ENCODE peak calls at places on chromosomes 3 and 15, in five cellular contexts. One of them, this sample, is unnamed.

GRCh38 chr15:71649894-71650293 is 160.5 kb upstream of the NR2E3 start:
- DNase-seq in GM12878: no peak
- DNase-seq in HepG2: no peak
- DNase-seq in NT2/D1: no peak
- DNase-seq in H1: no peak
- DNase-seq in this sample: no peak

GRCh38 chr3:43071313-43071893 is 34.5 kb downstream of the POMGNT2 start:
- DNase-seq in GM12878: no peak
- DNase-seq in HepG2: peak; percentile 23
- DNase-seq in NT2/D1: peak; percentile 20
- DNase-seq in H1: peak; percentile 27
- DNase-seq in this sample: peak; percentile 54

GRCh38 chr15:36577082-36577481 is 2.3 kb upstream of the CDIN1 start:
- DNase-seq in GM12878: no peak
- DNase-seq in HepG2: no peak
- DNase-seq in NT2/D1: no peak
- DNase-seq in H1: no peak
- DNase-seq in this sample: no peak

GRCh38 chr15:99486371-99487336 is 79.1 kb upstream of the MEF2A start:
- DNase-seq in GM12878: no peak
- DNase-seq in HepG2: no peak
- DNase-seq in NT2/D1: no peak
- DNase-seq in H1: no peak
- DNase-seq in this sample: peak; percentile 60

GRCh38 chr15:71386448-71387236 is 271.4 kb downstream of the THSD4 start:
- DNase-seq in GM12878: no peak
- DNase-seq in HepG2: no peak
- DNase-seq in NT2/D1: peak; percentile 86
- DNase-seq in H1: no peak
- DNase-seq in this sample: no peak

GRCh38 chr15:33007295-33007855 is 187.1 kb downstream of the FMN1 start:
- DNase-seq in GM12878: no peak
- DNase-seq in HepG2: no peak
- DNase-seq in NT2/D1: peak; percentile 32
- DNase-seq in H1: no peak
- DNase-seq in this sample: peak; percentile 19

GRCh38 chr3:84922682-84923081 is 36.1 kb upstream of the CADM2 start:
- DNase-seq in GM12878: no peak
- DNase-seq in HepG2: no peak
- DNase-seq in NT2/D1: no peak
- DNase-seq in H1: no peak
- DNase-seq in this sample: no peak

GRCh38 chr15:88628018-88628673 is 7.0 kb downstream of the AEN start:
- DNase-seq in GM12878: no peak
- DNase-seq in HepG2: no peak
- DNase-seq in NT2/D1: no peak
- DNase-seq in H1: no peak
- DNase-seq in this sample: no peak

GRCh38 chr15:101011582-101011981 is 92.4 kb downstream of the LRRK1 start:
- DNase-seq in GM12878: no peak
- DNase-seq in HepG2: no peak
- DNase-seq in NT2/D1: no peak
- DNase-seq in H1: no peak
- DNase-seq in this sample: no peak

GRCh38 chr3:45426161-45426560 is 37.8 kb downstream of the LARS2 start:
- DNase-seq in GM12878: no peak
- DNase-seq in HepG2: no peak
- DNase-seq in NT2/D1: peak; percentile 43
- DNase-seq in H1: no peak
- DNase-seq in this sample: no peak

GRCh38 chr3:10026084-10026890 is at the start of gene FANCD2:
- DNase-seq in GM12878: peak; percentile 60
- DNase-seq in HepG2: peak; percentile 72
- DNase-seq in NT2/D1: peak; percentile 84
- DNase-seq in H1: peak; percentile 53
- DNase-seq in this sample: peak; percentile 89

GRCh38 chr3:46417841-46418611 is 11.0 kb downstream of the CCRL2 start:
- DNase-seq in GM12878: no peak
- DNase-seq in HepG2: no peak
- DNase-seq in NT2/D1: peak; percentile 13
- DNase-seq in H1: no peak
- DNase-seq in this sample: no peak

GRCh38 chr15:89429023-89429422 is 67.4 kb downstream of the RHCG start:
- DNase-seq in GM12878: no peak
- DNase-seq in HepG2: no peak
- DNase-seq in NT2/D1: no peak
- DNase-seq in H1: no peak
- DNase-seq in this sample: no peak

GRCh38 chr3:142366434-142366833 is 81.4 kb downstream of the XRN1 start:
- DNase-seq in GM12878: no peak
- DNase-seq in HepG2: peak; percentile 2
- DNase-seq in NT2/D1: no peak
- DNase-seq in H1: no peak
- DNase-seq in this sample: peak; percentile 12

GRCh38 chr15:39556461-39556860 is 24.4 kb upstream of the THBS1 start:
- DNase-seq in GM12878: no peak
- DNase-seq in HepG2: no peak
- DNase-seq in NT2/D1: no peak
- DNase-seq in H1: no peak
- DNase-seq in this sample: no peak

GRCh38 chr15:47620960-47621681 is 96.2 kb upstream of the SEMA6D start:
- DNase-seq in GM12878: no peak
- DNase-seq in HepG2: no peak
- DNase-seq in NT2/D1: no peak
- DNase-seq in H1: no peak
- DNase-seq in this sample: no peak

DNA sequence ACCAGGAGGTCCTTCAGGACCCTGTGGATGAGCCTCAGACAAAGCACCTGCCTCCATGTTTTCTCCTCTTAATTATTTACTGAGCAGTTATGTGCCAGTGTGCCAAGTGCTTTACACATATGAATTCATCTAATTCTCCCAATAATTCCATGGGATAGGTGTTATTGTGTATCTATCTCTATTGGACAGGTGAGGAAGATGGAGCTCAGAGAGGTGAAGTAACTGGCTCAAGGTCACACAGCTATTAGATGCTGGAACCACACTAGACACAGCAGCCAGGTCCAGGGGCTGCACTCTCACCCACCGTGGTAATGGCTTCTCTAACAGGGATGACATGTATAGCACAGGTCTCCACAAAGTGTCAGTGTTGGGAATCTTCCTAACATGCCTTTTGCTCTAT is 70.2 kb downstream of the TLE3 start:
- DNase-seq in GM12878: no peak
- DNase-seq in HepG2: no peak
- DNase-seq in NT2/D1: no peak
- DNase-seq in H1: no peak
- DNase-seq in this sample: no peak
- TF ChIP-seq SUZ12 in GM12878: no peak
- TF ChIP-seq SUZ12 in HepG2: no peak
- TF ChIP-seq SUZ12 in NT2/D1: no peak
- TF ChIP-seq SUZ12 in H1: no peak
- TF ChIP-seq SUZ12 in this sample: no peak

GRCh38 chr15:63559753-63560152 is 37.4 kb upstream of the FBXL22 start:
- DNase-seq in GM12878: no peak
- DNase-seq in HepG2: no peak
- DNase-seq in NT2/D1: no peak
- DNase-seq in H1: no peak
- DNase-seq in this sample: no peak
- TF ChIP-seq SUZ12 in GM12878: no peak
- TF ChIP-seq SUZ12 in HepG2: no peak
- TF ChIP-seq SUZ12 in NT2/D1: no peak
- TF ChIP-seq SUZ12 in H1: no peak
- TF ChIP-seq SUZ12 in this sample: no peak

GRCh38 chr15:49044761-49045571 is 1.3 kb downstream of the SECISBP2L start:
- DNase-seq in GM12878: no peak
- DNase-seq in HepG2: no peak
- DNase-seq in NT2/D1: no peak
- DNase-seq in H1: no peak
- DNase-seq in this sample: no peak

GRCh38 chr15:49045691-49046112 is 544 bp downstream of the SECISBP2L start:
- DNase-seq in GM12878: peak; percentile 48
- DNase-seq in HepG2: peak; percentile 28
- DNase-seq in NT2/D1: no peak
- DNase-seq in H1: no peak
- DNase-seq in this sample: peak; percentile 14

GRCh38 chr15:49042165-49042564 is 4.1 kb downstream of the SECISBP2L start:
- DNase-seq in GM12878: no peak
- DNase-seq in HepG2: no peak
- DNase-seq in NT2/D1: no peak
- DNase-seq in H1: no peak
- DNase-seq in this sample: no peak

GRCh38 chr15:49046113-49046883 is at the start of gene SECISBP2L:
- DNase-seq in GM12878: peak; percentile 89
- DNase-seq in HepG2: peak; percentile 93
- DNase-seq in NT2/D1: peak; percentile 90
- DNase-seq in H1: peak; percentile 92
- DNase-seq in this sample: peak; percentile 78

GRCh38 chr15:49044002-49044401 is 2.2 kb downstream of the SECISBP2L start:
- DNase-seq in GM12878: no peak
- DNase-seq in HepG2: no peak
- DNase-seq in NT2/D1: no peak
- DNase-seq in H1: no peak
- DNase-seq in this sample: no peak
- TF ChIP-seq SUZ12 in GM12878: no peak
- TF ChIP-seq SUZ12 in HepG2: no peak
- TF ChIP-seq SUZ12 in NT2/D1: no peak
- TF ChIP-seq SUZ12 in H1: no peak
- TF ChIP-seq SUZ12 in this sample: no peak

GRCh38 chr3:23747841-23748240 is 57.9 kb upstream of the UBE2E1 start:
- DNase-seq in GM12878: no peak
- DNase-seq in HepG2: no peak
- DNase-seq in NT2/D1: no peak
- DNase-seq in H1: no peak
- DNase-seq in this sample: no peak
- TF ChIP-seq SUZ12 in GM12878: no peak
- TF ChIP-seq SUZ12 in HepG2: no peak
- TF ChIP-seq SUZ12 in NT2/D1: no peak
- TF ChIP-seq SUZ12 in H1: no peak
- TF ChIP-seq SUZ12 in this sample: no peak

GRCh38 chr3:143601738-143602480 is 246.4 kb downstream of the SLC9A9 start:
- DNase-seq in GM12878: no peak
- DNase-seq in HepG2: no peak
- DNase-seq in NT2/D1: no peak
- DNase-seq in H1: no peak
- DNase-seq in this sample: no peak

GRCh38 chr3:143605661-143605950 is 242.7 kb downstream of the SLC9A9 start:
- DNase-seq in GM12878: no peak
- DNase-seq in HepG2: no peak
- DNase-seq in NT2/D1: no peak
- DNase-seq in H1: no peak
- DNase-seq in this sample: no peak

GRCh38 chr3:143603774-143604173 is 244.5 kb downstream of the SLC9A9 start:
- DNase-seq in GM12878: no peak
- DNase-seq in HepG2: no peak
- DNase-seq in NT2/D1: no peak
- DNase-seq in H1: no peak
- DNase-seq in this sample: no peak

GRCh38 chr3:143604402-143604801 is 243.9 kb downstream of the SLC9A9 start:
- DNase-seq in GM12878: no peak
- DNase-seq in HepG2: no peak
- DNase-seq in NT2/D1: no peak
- DNase-seq in H1: no peak
- DNase-seq in this sample: no peak

DNA sequence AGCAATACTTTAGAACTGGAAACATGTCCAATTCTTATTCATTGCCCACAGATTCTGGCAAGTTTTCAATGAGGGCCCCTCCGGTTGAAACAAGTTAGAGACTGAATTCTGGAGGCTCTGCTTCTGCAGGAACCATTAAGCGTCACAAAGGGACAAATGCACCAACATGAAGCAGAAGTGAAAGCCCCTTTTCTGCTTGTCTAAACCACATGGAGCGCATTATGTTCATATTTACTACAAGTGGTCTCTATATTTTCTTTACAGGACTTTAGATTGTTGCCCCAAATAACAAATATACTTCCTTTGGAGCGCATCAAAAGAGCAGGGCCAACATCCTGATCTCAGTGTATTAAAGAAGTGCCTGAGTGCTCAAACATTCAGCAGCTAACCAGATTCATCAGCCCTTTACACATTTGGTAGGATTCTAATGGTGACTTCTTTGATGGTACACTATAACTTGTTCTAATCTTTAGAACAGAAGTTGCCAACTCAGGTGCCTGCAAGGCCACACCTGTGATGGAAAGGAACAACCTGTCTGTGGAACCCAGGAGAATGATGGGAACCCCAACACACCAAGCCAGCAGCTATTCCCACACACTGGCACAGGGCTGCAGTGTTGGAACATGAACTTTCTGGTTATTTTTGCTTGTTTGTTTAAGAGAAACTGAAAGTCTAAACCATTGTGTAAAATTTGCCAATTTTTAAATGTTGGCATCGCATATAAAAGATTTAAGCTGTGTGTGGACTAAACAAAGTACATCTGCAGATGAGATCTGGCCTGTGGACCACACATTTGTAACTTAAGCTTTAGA is 243.2 kb downstream of the SLC9A9 start:
- DNase-seq in GM12878: no peak
- DNase-seq in HepG2: no peak
- DNase-seq in NT2/D1: no peak
- DNase-seq in H1: no peak
- DNase-seq in this sample: no peak
- TF ChIP-seq SUZ12 in GM12878: no peak
- TF ChIP-seq SUZ12 in HepG2: no peak
- TF ChIP-seq SUZ12 in NT2/D1: no peak
- TF ChIP-seq SUZ12 in H1: no peak
- TF ChIP-seq SUZ12 in this sample: no peak

GRCh38 chr3:122392868-122393844 is 9.2 kb downstream of the FAM162A start:
- DNase-seq in GM12878: no peak
- DNase-seq in HepG2: peak; percentile 47
- DNase-seq in NT2/D1: no peak
- DNase-seq in H1: no peak
- DNase-seq in this sample: peak; percentile 36
- TF ChIP-seq SUZ12 in GM12878: no peak
- TF ChIP-seq SUZ12 in HepG2: no peak
- TF ChIP-seq SUZ12 in NT2/D1: no peak
- TF ChIP-seq SUZ12 in H1: no peak
- TF ChIP-seq SUZ12 in this sample: no peak

GRCh38 chr3:176074096-176074495 is 1123.2 kb downstream of the TBL1XR1 start:
- DNase-seq in GM12878: no peak
- DNase-seq in HepG2: no peak
- DNase-seq in NT2/D1: no peak
- DNase-seq in H1: no peak
- DNase-seq in this sample: no peak
- TF ChIP-seq SUZ12 in GM12878: no peak
- TF ChIP-seq SUZ12 in HepG2: no peak
- TF ChIP-seq SUZ12 in NT2/D1: no peak
- TF ChIP-seq SUZ12 in H1: no peak
- TF ChIP-seq SUZ12 in this sample: no peak

This sample was measured in HEK293T.